ENCODE peak calls at places on chromosomes 13 and 19, in seven cellular contexts. C is adrenal gland, O is breast epithelium, N is IMR-90, K is ovary, U is tibial nerve, D is body of pancreas. V is an unnamed sample. For H3K36me3, the result is how much of the 10 kb centered on the place peaks cover.

GRCh38 chr19:4732680-4733114 is 9.1 kb upstream of the DPP9 start:
- DNase-seq in C (peak), O (no peak), N (peak), K (no peak), U (no peak), D (peak), V (peak)

GRCh38 chr13:22926176-22927007 is 254.4 kb upstream of the SGCG start:
- DNase-seq in C (peak), O (peak), N (no peak), K (peak), U (peak), D (peak), V (peak)

GRCh38 chr19:771332-771785 is 20.4 kb downstream of the MISP start:
- DNase-seq in C (no peak), O (no peak), N (peak), K (no peak), U (no peak), D (no peak), V (no peak)

GRCh38 chr19:49861541-49862410 is 5.6 kb downstream of the PNKP start:
- DNase-seq in C (peak), O (no peak), N (no peak), K (peak), U (no peak), D (no peak), V (peak)

GRCh38 chr19:42032428-42032827 is 37.6 kb downstream of the GRIK5 start:
- DNase-seq in C (no peak), O (no peak), N (no peak), K (no peak), U (no peak), D (no peak), V (no peak)

GRCh38 chr13:49444517-49445395 is 682 bp downstream of the SETDB2 start:
- DNase-seq in C (no peak), O (no peak), N (peak), K (no peak), U (no peak), D (peak), V (no peak)

GRCh38 chr19:56015756-56016155 is 29.2 kb downstream of the NLRP5 start:
- DNase-seq in C (no peak), O (no peak), N (no peak), K (no peak), U (no peak), D (no peak), V (no peak)

GRCh38 chr19:17109962-17110598 is 34.5 kb downstream of the MYO9B start:
- DNase-seq in C (peak), O (no peak), N (no peak), K (no peak), U (peak), D (peak), V (no peak)

GRCh38 chr13:26255717-26256277 is 1.9 kb downstream of the CDK8 start:
- DNase-seq in C (no peak), O (no peak), N (peak), K (no peak), U (no peak), D (no peak), V (no peak)

GRCh38 chr19:51884713-51885112 is 3.0 kb downstream of the ZNF577 start:
- DNase-seq in C (no peak), O (no peak), N (no peak), K (no peak), U (no peak), D (no peak), V (no peak)

GRCh38 chr13:33040116-33040515 is 23.9 kb downstream of the KL start:
- DNase-seq in C (no peak), O (no peak), N (no peak), K (no peak), U (no peak), D (no peak), V (no peak)

GRCh38 chr13:73081256-73081915 is 22.6 kb downstream of the KLF5 start:
- DNase-seq in C (no peak), O (no peak), N (no peak), K (no peak), U (no peak), D (no peak), V (no peak)
- H3K36me3 ChIP-seq in C (under half), O (under half), N (under half), K (under half), U (under half), D (under half), V (under half)

DNA sequence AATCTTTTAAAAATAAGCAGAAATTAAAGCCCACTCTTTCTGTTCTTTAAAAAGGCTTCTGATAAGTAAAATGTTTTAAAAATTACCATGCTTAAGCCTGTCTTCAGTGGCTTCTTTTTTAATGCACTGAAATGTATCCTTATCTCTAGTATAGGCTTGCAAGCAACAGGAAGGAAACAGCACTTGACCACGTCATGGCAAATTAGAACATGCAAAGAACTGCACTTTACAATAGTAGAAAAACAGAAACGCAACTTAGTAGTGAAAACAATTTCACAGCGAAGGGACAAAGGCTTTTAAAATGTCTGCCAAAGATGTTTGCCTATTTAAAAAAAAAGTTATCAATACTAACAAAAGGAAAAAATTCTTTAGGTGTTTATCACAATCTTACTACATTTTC is 36.3 kb downstream of the ELF1 start:
- DNase-seq in C (peak), O (no peak), N (peak), K (no peak), U (no peak), D (no peak), V (no peak)
- TF ChIP-seq POLR2A in C (no peak), O (no peak), N (no peak), K (peak), U (peak), D (peak), V (peak)

DNA sequence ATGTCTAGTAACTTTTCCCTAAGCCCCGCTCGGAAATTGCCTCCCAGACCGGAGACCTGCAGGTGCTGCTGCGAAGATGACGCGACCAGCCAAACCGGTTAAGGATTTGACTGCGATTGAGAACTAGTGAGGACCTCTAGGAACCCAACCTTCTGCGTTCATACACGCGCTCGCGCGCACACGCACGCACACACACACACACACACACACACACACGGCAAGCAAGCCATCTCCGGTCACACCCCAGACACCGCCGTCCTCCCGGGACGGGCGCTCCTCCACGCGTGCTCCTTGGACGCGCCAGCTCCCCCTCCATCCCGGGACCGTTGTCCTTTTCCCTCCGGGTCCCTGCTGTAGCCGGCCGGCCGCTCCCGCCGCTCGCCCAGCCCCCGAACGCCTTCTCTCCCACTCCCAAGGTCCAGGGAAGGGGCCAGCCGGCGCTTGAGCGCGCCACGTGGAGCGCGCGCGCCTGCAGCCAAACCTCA is 1.2 kb downstream of the TBC1D4 start:
- DNase-seq in C (peak), O (peak), N (peak), K (peak), U (peak), D (peak), V (peak)
- H3K36me3 ChIP-seq in C (under half), O (under half), N (under half), K (under half), U (under half), D (under half), V (under half)

DNA sequence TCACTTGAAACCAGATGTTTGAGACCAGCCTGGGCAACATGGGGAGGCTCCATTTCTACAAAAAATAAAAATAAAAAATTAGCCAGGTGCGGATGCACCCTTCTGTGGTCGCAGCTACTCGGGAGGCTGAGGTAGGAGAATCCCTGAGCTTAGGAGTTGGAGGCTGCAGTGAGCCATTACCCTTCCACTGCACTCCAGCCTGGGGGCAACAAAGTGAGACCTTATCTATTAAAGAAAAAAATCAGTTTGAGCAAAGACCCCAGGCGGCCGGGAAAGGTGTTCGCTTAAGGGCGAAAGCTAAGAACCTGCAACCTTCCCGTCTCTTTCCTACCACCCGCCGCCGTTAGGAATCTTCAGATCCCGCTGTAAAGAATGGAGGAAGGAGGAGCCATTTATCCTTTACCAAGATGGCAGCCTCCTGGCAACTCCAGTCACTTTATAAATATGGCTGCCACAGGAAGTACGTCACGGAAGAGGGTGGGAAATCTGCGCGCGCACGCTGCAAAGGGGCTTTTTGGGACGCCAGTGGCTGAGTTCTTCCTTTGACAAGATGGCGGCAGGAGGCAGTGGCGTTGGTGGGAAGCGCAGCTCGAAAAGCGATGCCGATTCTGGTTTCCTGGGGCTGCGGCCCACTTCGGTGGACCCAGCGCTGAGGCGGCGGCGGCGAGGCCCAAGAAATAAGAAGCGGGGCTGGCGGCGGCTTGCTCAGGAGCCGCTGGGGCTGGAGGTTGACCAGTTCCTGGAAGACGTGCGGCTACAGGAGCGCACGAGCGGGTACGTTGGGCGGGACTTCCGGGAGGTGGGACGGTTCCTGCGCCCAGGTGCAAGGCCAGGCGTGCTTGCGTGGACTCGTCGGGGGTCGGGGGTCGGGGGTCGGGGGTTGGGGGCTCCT is at the start of gene NOP53:
- DNase-seq in C (peak), O (peak), N (peak), K (peak), U (peak), D (peak), V (peak)
- TF ChIP-seq POLR2A in C (peak), O (peak), N (peak), K (peak), U (peak), D (peak), V (peak)

V was measured in uterus.